ENCODE peak calls at places on chromosomes 3 and 15, in six cellular contexts. One of them, this sample, is unnamed. For H3K4me1, the result is how much of the 10 kb centered on the place peaks cover.

GRCh38 chr3:116341916-116342315 is 103.4 kb downstream of the LSAMP start:
- DNase-seq in SK-N-SH: no peak
- DNase-seq in GM12878: peak
- DNase-seq in HepG2: no peak
- DNase-seq in HCT116: no peak
- DNase-seq in K562: no peak
- DNase-seq in this sample: no peak

GRCh38 chr15:45705510-45706473 is 71.0 kb downstream of the SQOR start:
- DNase-seq in GM12878: peak
- DNase-seq in SK-N-SH: peak
- DNase-seq in HCT116: peak
- DNase-seq in K562: peak
- DNase-seq in HepG2: peak
- DNase-seq in this sample: peak

GRCh38 chr3:58082047-58082446 is 73.8 kb downstream of the FLNB start:
- DNase-seq in HCT116: no peak
- DNase-seq in K562: peak
- DNase-seq in HepG2: no peak
- DNase-seq in SK-N-SH: no peak
- DNase-seq in GM12878: no peak
- DNase-seq in this sample: no peak

GRCh38 chr3:115100172-115100571 is 46.9 kb downstream of the ZBTB20 start:
- DNase-seq in SK-N-SH: peak
- DNase-seq in GM12878: peak
- DNase-seq in HCT116: no peak
- DNase-seq in K562: no peak
- DNase-seq in HepG2: peak
- DNase-seq in this sample: no peak

GRCh38 chr3:45026957-45027356 is 854 bp downstream of the CLEC3B start:
- DNase-seq in SK-N-SH: no peak
- DNase-seq in HepG2: peak
- DNase-seq in GM12878: no peak
- DNase-seq in K562: no peak
- DNase-seq in HCT116: no peak
- DNase-seq in this sample: no peak

GRCh38 chr15:92634046-92634445 is 21.5 kb downstream of the FAM174B start:
- DNase-seq in K562: no peak
- DNase-seq in GM12878: no peak
- DNase-seq in HepG2: no peak
- DNase-seq in SK-N-SH: no peak
- DNase-seq in HCT116: no peak
- DNase-seq in this sample: no peak

GRCh38 chr3:53645754-53646153 is 151.3 kb downstream of the CACNA1D start:
- DNase-seq in HepG2: no peak
- DNase-seq in K562: no peak
- DNase-seq in HCT116: no peak
- DNase-seq in SK-N-SH: no peak
- DNase-seq in GM12878: no peak
- DNase-seq in this sample: no peak

GRCh38 chr3:175737646-175738572 is 878.8 kb downstream of the NAALADL2 start:
- DNase-seq in GM12878: no peak
- DNase-seq in HCT116: no peak
- DNase-seq in HepG2: no peak
- DNase-seq in SK-N-SH: no peak
- DNase-seq in K562: no peak
- DNase-seq in this sample: no peak

GRCh38 chr3:43144811-43145490 is 39.1 kb upstream of the POMGNT2 start:
- DNase-seq in GM12878: no peak
- DNase-seq in SK-N-SH: no peak
- DNase-seq in HepG2: no peak
- DNase-seq in HCT116: no peak
- DNase-seq in K562: peak
- DNase-seq in this sample: no peak

GRCh38 chr15:69474846-69475455 is 22.3 kb downstream of the RPLP1 start:
- DNase-seq in K562: no peak
- DNase-seq in HepG2: no peak
- DNase-seq in GM12878: no peak
- DNase-seq in HCT116: no peak
- DNase-seq in SK-N-SH: no peak
- DNase-seq in this sample: no peak

GRCh38 chr3:14548321-14548729 is 8.2 kb upstream of the GRIP2 start:
- DNase-seq in HCT116: peak
- DNase-seq in SK-N-SH: peak
- DNase-seq in K562: peak
- DNase-seq in GM12878: no peak
- DNase-seq in HepG2: peak
- DNase-seq in this sample: peak

GRCh38 chr3:37861540-37862051 is at the start of gene CTDSPL:
- DNase-seq in K562: peak
- DNase-seq in HepG2: peak
- DNase-seq in GM12878: no peak
- DNase-seq in SK-N-SH: peak
- DNase-seq in HCT116: no peak
- DNase-seq in this sample: no peak

GRCh38 chr3:42024578-42025387 is 62.9 kb upstream of the ULK4 start:
- DNase-seq in SK-N-SH: peak
- DNase-seq in K562: no peak
- DNase-seq in GM12878: no peak
- DNase-seq in HCT116: no peak
- DNase-seq in HepG2: no peak
- DNase-seq in this sample: no peak

DNA sequence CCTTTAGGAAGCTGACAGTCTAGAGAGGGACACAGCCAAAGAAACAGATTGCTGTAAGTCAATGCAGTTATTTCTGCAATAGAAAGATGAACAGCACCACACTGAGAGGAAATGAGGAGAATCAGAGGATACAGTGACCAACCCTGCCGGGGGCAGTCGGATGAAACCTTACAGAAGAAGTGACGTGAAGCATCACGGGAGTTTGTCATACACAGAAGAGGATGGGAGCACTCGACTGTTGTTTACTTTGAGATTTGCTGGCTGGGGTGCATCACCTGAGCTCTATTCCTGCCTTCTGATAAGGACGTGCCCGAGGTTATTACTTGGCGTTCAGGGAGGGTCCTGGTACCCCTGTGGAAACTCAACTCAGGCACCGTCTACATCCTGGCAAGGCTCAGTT is 45.4 kb downstream of the MAGEF1 start:
- DNase-seq in K562: no peak
- DNase-seq in HCT116: no peak
- DNase-seq in HepG2: no peak
- DNase-seq in GM12878: no peak
- DNase-seq in SK-N-SH: no peak
- DNase-seq in this sample: no peak
- TF ChIP-seq JUND in K562: no peak
- TF ChIP-seq JUND in HCT116: no peak
- TF ChIP-seq JUND in HepG2: no peak
- TF ChIP-seq JUND in GM12878: no peak
- TF ChIP-seq JUND in SK-N-SH: no peak
- TF ChIP-seq JUND in this sample: no peak

GRCh38 chr3:11636372-11636760 is 7.3 kb downstream of the VGLL4 start:
- DNase-seq in K562: no peak
- DNase-seq in SK-N-SH: no peak
- DNase-seq in GM12878: no peak
- DNase-seq in HCT116: no peak
- DNase-seq in HepG2: no peak
- DNase-seq in this sample: no peak
- H3K4me1 ChIP-seq in K562: under half
- H3K4me1 ChIP-seq in SK-N-SH: half or more
- H3K4me1 ChIP-seq in GM12878: under half
- H3K4me1 ChIP-seq in HCT116: under half
- H3K4me1 ChIP-seq in HepG2: half or more
- H3K4me1 ChIP-seq in this sample: under half

GRCh38 chr3:18135083-18135814 is 289.9 kb downstream of the SATB1 start:
- DNase-seq in K562: no peak
- DNase-seq in GM12878: no peak
- DNase-seq in HepG2: no peak
- DNase-seq in HCT116: no peak
- DNase-seq in SK-N-SH: no peak
- DNase-seq in this sample: no peak
- TF ChIP-seq JUND in K562: no peak
- TF ChIP-seq JUND in GM12878: no peak
- TF ChIP-seq JUND in HepG2: no peak
- TF ChIP-seq JUND in HCT116: no peak
- TF ChIP-seq JUND in SK-N-SH: no peak
- TF ChIP-seq JUND in this sample: no peak

GRCh38 chr3:152308475-152308844 is 39.7 kb downstream of the MBNL1 start:
- DNase-seq in GM12878: no peak
- DNase-seq in K562: no peak
- DNase-seq in HCT116: no peak
- DNase-seq in SK-N-SH: no peak
- DNase-seq in HepG2: no peak
- DNase-seq in this sample: no peak
- H3K4me1 ChIP-seq in GM12878: under half
- H3K4me1 ChIP-seq in K562: under half
- H3K4me1 ChIP-seq in HCT116: half or more
- H3K4me1 ChIP-seq in SK-N-SH: under half
- H3K4me1 ChIP-seq in HepG2: half or more
- H3K4me1 ChIP-seq in this sample: under half

GRCh38 chr3:108124337-108125150 is 33.7 kb upstream of the CD47 start:
- DNase-seq in HCT116: no peak
- DNase-seq in GM12878: peak
- DNase-seq in K562: peak
- DNase-seq in HepG2: no peak
- DNase-seq in SK-N-SH: no peak
- DNase-seq in this sample: no peak
- TF ChIP-seq JUND in HCT116: no peak
- TF ChIP-seq JUND in GM12878: no peak
- TF ChIP-seq JUND in K562: no peak
- TF ChIP-seq JUND in HepG2: no peak
- TF ChIP-seq JUND in SK-N-SH: no peak
- TF ChIP-seq JUND in this sample: no peak

GRCh38 chr3:141087071-141087824 is 36.1 kb downstream of the SPSB4 start:
- DNase-seq in HCT116: no peak
- DNase-seq in GM12878: no peak
- DNase-seq in SK-N-SH: no peak
- DNase-seq in K562: peak
- DNase-seq in HepG2: no peak
- DNase-seq in this sample: no peak
- H3K4me1 ChIP-seq in HCT116: under half
- H3K4me1 ChIP-seq in GM12878: under half
- H3K4me1 ChIP-seq in SK-N-SH: half or more
- H3K4me1 ChIP-seq in K562: under half
- H3K4me1 ChIP-seq in HepG2: under half
- H3K4me1 ChIP-seq in this sample: under half